ENCODE peak calls at places on chromosomes 6 and 20, in four cellular contexts. One of them, this sample, is unnamed.
A peak's percentile ranks its signal among the peaks of the same experiment; 100 is the strongest.

GRCh38 chr6:89122625-89123024 is 4.8 kb upstream of the SRSF12 start:
- DNase-seq in esophagus squamous epithelium: no peak
- DNase-seq in heart right ventricle: no peak
- DNase-seq in coronary artery: no peak
- DNase-seq in this sample: no peak

GRCh38 chr20:53918949-53919361 is 151.4 kb downstream of the BCAS1 start:
- DNase-seq in esophagus squamous epithelium: no peak
- DNase-seq in heart right ventricle: no peak
- DNase-seq in coronary artery: no peak
- DNase-seq in this sample: no peak

GRCh38 chr6:44682987-44683779 is 295.7 kb downstream of the CDC5L start:
- DNase-seq in esophagus squamous epithelium: no peak
- DNase-seq in heart right ventricle: no peak
- DNase-seq in coronary artery: peak; percentile 40
- DNase-seq in this sample: no peak

GRCh38 chr6:121302882-121303281 is 31.4 kb downstream of the TBC1D32 start:
- DNase-seq in esophagus squamous epithelium: no peak
- DNase-seq in heart right ventricle: no peak
- DNase-seq in coronary artery: no peak
- DNase-seq in this sample: no peak

GRCh38 chr6:14857501-14857900 is 388.4 kb upstream of the JARID2 start:
- DNase-seq in esophagus squamous epithelium: no peak
- DNase-seq in heart right ventricle: peak; percentile 12
- DNase-seq in coronary artery: no peak
- DNase-seq in this sample: no peak

GRCh38 chr6:41560440-41561192 is 14.4 kb downstream of the FOXP4 start:
- DNase-seq in esophagus squamous epithelium: peak; percentile 40
- DNase-seq in heart right ventricle: peak; percentile 75
- DNase-seq in coronary artery: no peak
- DNase-seq in this sample: no peak

GRCh38 chr6:20757761-20758160 is 223.5 kb downstream of the CDKAL1 start:
- DNase-seq in esophagus squamous epithelium: no peak
- DNase-seq in heart right ventricle: no peak
- DNase-seq in coronary artery: no peak
- DNase-seq in this sample: no peak

GRCh38 chr20:38210741-38211140 is 45.7 kb upstream of the TGM2 start:
- DNase-seq in esophagus squamous epithelium: no peak
- DNase-seq in heart right ventricle: no peak
- DNase-seq in coronary artery: peak; percentile 71
- DNase-seq in this sample: no peak

GRCh38 chr6:3353939-3354338 is 95.2 kb downstream of the PSMG4 start:
- DNase-seq in esophagus squamous epithelium: no peak
- DNase-seq in heart right ventricle: no peak
- DNase-seq in coronary artery: no peak
- DNase-seq in this sample: no peak

GRCh38 chr6:11636121-11636520 is 98.6 kb downstream of the TMEM170B start:
- DNase-seq in esophagus squamous epithelium: no peak
- DNase-seq in heart right ventricle: no peak
- DNase-seq in coronary artery: no peak
- DNase-seq in this sample: no peak

GRCh38 chr20:24987244-24987643 is 5.3 kb downstream of the APMAP start:
- DNase-seq in esophagus squamous epithelium: no peak
- DNase-seq in heart right ventricle: no peak
- DNase-seq in coronary artery: peak; percentile 3
- DNase-seq in this sample: no peak

GRCh38 chr20:4661191-4661590 is 60.5 kb upstream of the PRND start:
- DNase-seq in esophagus squamous epithelium: no peak
- DNase-seq in heart right ventricle: no peak
- DNase-seq in coronary artery: no peak
- DNase-seq in this sample: no peak

GRCh38 chr20:25987073-25987927 is 290.6 kb upstream of the ZNF337 start:
- DNase-seq in esophagus squamous epithelium: no peak
- DNase-seq in heart right ventricle: peak; percentile 60
- DNase-seq in coronary artery: no peak
- DNase-seq in this sample: no peak

GRCh38 chr6:20186981-20187380 is 25.3 kb downstream of the MBOAT1 start:
- DNase-seq in esophagus squamous epithelium: no peak
- DNase-seq in heart right ventricle: no peak
- DNase-seq in coronary artery: no peak
- DNase-seq in this sample: no peak

GRCh38 chr6:83442752-83443151 is 11.9 kb upstream of the ME1 start:
- DNase-seq in esophagus squamous epithelium: no peak
- DNase-seq in heart right ventricle: no peak
- DNase-seq in coronary artery: no peak
- DNase-seq in this sample: no peak

GRCh38 chr6:82555801-82556200 is 192.2 kb downstream of the TPBG start:
- DNase-seq in esophagus squamous epithelium: no peak
- DNase-seq in heart right ventricle: no peak
- DNase-seq in coronary artery: no peak
- DNase-seq in this sample: no peak

GRCh38 chr6:47680724-47681123 is 17.7 kb upstream of the ADGRF4 start:
- DNase-seq in esophagus squamous epithelium: no peak
- DNase-seq in heart right ventricle: no peak
- DNase-seq in coronary artery: no peak
- DNase-seq in this sample: no peak
- H3K27ac ChIP-seq in esophagus squamous epithelium: no peak overlapping the region
- H3K27ac ChIP-seq in heart right ventricle: no peak overlapping the region
- H3K27ac ChIP-seq in coronary artery: no peak overlapping the region
- H3K27ac ChIP-seq in this sample: no peak overlapping the region

DNA sequence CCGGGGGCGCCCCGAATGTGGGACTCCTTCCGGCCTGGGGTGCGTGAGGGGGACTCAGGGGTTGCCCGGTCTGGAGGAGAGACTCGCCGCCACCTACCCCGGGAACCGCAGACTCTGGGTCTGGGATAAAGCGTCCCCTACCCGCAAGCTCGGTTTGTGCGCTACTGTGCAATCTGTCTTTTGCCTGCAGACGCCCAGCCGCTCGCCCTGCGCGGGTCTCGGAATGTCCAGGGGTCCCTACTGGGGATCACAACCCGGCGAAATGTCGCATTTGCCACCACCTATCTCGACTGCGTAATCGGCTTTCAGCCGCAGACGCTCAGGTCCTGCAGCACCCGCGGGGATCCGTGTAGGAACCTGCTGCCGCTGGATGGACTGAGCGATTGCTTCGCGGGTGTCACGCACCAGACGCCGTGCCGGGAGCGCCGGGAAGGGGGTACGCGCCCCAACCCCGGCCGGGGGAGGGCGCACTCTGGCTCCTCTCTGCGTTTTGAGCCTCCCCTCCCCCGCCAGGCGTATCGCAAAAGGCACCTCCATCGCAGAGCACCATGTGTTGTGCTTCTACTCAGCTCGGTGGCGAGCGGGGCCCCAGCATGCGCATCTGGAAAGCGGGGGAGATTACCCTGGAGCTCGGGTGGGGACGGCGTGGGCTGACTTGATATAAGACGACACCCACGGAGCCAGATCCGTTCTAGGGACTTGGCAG is 824 bp upstream of the PTPRA start:
- DNase-seq in esophagus squamous epithelium: no peak
- DNase-seq in heart right ventricle: peak; percentile 63
- DNase-seq in coronary artery: no peak
- DNase-seq in this sample: peak; percentile 81
- H3K27ac ChIP-seq in esophagus squamous epithelium: peak overlapping the region; percentile 88
- H3K27ac ChIP-seq in heart right ventricle: no peak overlapping the region
- H3K27ac ChIP-seq in coronary artery: peak overlapping the region; percentile 53
- H3K27ac ChIP-seq in this sample: peak overlapping the region; percentile 87

GRCh38 chr6:116370328-116370716 is 425 bp upstream of the DSE start:
- DNase-seq in esophagus squamous epithelium: no peak
- DNase-seq in heart right ventricle: no peak
- DNase-seq in coronary artery: no peak
- DNase-seq in this sample: no peak

GRCh38 chr6:116373300-116373699 is 2.6 kb downstream of the DSE start:
- DNase-seq in esophagus squamous epithelium: no peak
- DNase-seq in heart right ventricle: no peak
- DNase-seq in coronary artery: no peak
- DNase-seq in this sample: no peak

GRCh38 chr6:116369540-116370327 is 1.0 kb upstream of the DSE start:
- DNase-seq in esophagus squamous epithelium: no peak
- DNase-seq in heart right ventricle: no peak
- DNase-seq in coronary artery: no peak
- DNase-seq in this sample: no peak

GRCh38 chr6:116371384-116372209 is 850 bp downstream of the DSE start:
- DNase-seq in esophagus squamous epithelium: peak; percentile 15
- DNase-seq in heart right ventricle: peak; percentile 59
- DNase-seq in coronary artery: peak; percentile 90
- DNase-seq in this sample: peak; percentile 53

DNA sequence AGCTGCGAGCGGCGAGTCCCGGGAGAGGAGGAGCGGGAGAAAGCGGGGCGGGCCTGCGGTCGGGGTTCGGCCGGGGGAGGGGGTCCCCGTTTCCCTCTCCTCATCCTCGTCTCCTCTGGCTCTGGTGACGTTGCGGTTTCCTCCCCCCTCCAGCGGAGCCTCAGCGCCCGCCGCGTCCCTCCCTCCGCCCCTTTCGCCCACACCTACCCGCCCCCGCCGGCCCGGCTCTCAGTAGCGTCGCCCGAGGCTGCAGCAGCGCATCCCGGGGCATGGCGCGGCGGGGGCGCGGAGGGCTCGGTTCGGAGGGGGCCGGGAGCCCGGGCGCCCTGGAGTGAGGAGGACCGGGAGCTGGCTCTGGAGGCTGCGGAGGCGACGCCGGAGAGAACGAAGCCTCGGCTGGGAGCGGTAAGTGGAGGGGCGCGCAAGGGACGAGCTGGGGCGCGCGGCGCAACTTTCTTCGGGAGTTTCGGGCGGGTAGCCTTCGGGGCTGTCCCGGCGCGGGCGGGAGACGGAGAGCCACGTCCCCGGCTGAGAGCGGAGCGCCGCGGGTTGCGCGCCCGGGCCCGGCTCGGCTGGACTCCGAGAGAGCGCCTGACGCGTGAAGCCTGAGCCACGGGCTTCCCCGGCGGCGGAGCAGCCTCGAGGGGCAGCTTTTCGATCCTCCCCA is at the start of gene DSE:
- DNase-seq in esophagus squamous epithelium: no peak
- DNase-seq in heart right ventricle: peak; percentile 85
- DNase-seq in coronary artery: peak; percentile 87
- DNase-seq in this sample: peak; percentile 59
- H3K27ac ChIP-seq in esophagus squamous epithelium: peak within 1 kb of the TSS; percentile 99
- H3K27ac ChIP-seq in heart right ventricle: peak within 1 kb of the TSS; percentile 63
- H3K27ac ChIP-seq in coronary artery: peak within 1 kb of the TSS; percentile 93
- H3K27ac ChIP-seq in this sample: peak within 1 kb of the TSS; percentile 86

GRCh38 chr6:160394654-160395035 is 46.5 kb downstream of the SLC22A3 start:
- DNase-seq in esophagus squamous epithelium: no peak
- DNase-seq in heart right ventricle: no peak
- DNase-seq in coronary artery: no peak
- DNase-seq in this sample: no peak

GRCh38 chr6:160393966-160394653 is 45.9 kb downstream of the SLC22A3 start:
- DNase-seq in esophagus squamous epithelium: no peak
- DNase-seq in heart right ventricle: no peak
- DNase-seq in coronary artery: no peak
- DNase-seq in this sample: no peak

GRCh38 chr6:160395187-160395586 is 47.0 kb downstream of the SLC22A3 start:
- DNase-seq in esophagus squamous epithelium: no peak
- DNase-seq in heart right ventricle: no peak
- DNase-seq in coronary artery: no peak
- DNase-seq in this sample: no peak

GRCh38 chr6:160400426-160400825 is 52.2 kb downstream of the SLC22A3 start:
- DNase-seq in esophagus squamous epithelium: no peak
- DNase-seq in heart right ventricle: no peak
- DNase-seq in coronary artery: no peak
- DNase-seq in this sample: no peak

GRCh38 chr6:160398674-160399271 is 50.6 kb downstream of the SLC22A3 start:
- DNase-seq in esophagus squamous epithelium: no peak
- DNase-seq in heart right ventricle: no peak
- DNase-seq in coronary artery: no peak
- DNase-seq in this sample: no peak
- H3K27ac ChIP-seq in esophagus squamous epithelium: no peak overlapping the region
- H3K27ac ChIP-seq in heart right ventricle: no peak overlapping the region
- H3K27ac ChIP-seq in coronary artery: peak overlapping the region; percentile 92
- H3K27ac ChIP-seq in this sample: no peak overlapping the region

DNA sequence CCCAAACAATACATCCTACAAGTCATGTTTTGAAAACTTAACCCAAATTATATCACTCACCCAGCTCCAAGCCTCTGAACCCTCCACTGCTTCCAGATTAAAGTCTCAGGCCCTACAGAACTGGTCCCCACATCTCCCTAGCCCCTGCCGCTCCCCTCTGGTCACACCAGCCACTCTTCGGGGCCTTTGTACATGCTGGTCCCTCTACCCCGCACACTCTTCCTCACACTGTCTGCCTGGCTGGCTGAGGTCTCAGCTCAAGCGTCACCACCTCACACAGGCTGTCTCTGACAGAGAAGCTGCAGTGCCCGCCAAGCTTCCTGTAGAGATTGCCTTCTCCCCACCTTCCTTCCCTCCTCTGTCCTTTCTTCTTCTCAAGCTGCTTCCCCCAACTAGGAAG is 192.4 kb downstream of the PREX1 start:
- DNase-seq in esophagus squamous epithelium: no peak
- DNase-seq in heart right ventricle: no peak
- DNase-seq in coronary artery: no peak
- DNase-seq in this sample: no peak
- H3K27ac ChIP-seq in esophagus squamous epithelium: no peak overlapping the region
- H3K27ac ChIP-seq in heart right ventricle: no peak overlapping the region
- H3K27ac ChIP-seq in coronary artery: no peak overlapping the region
- H3K27ac ChIP-seq in this sample: peak overlapping the region; percentile 27

GRCh38 chr6:53142810-53143209 is 5.8 kb downstream of the GCM1 start:
- DNase-seq in esophagus squamous epithelium: no peak
- DNase-seq in heart right ventricle: no peak
- DNase-seq in coronary artery: no peak
- DNase-seq in this sample: no peak

GRCh38 chr6:53144802-53145201 is 3.8 kb downstream of the GCM1 start:
- DNase-seq in esophagus squamous epithelium: no peak
- DNase-seq in heart right ventricle: no peak
- DNase-seq in coronary artery: no peak
- DNase-seq in this sample: no peak

GRCh38 chr6:53136000-53136609 is 12.5 kb downstream of the GCM1 start:
- DNase-seq in esophagus squamous epithelium: no peak
- DNase-seq in heart right ventricle: no peak
- DNase-seq in coronary artery: no peak
- DNase-seq in this sample: no peak

GRCh38 chr6:53143710-53144109 is 4.9 kb downstream of the GCM1 start:
- DNase-seq in esophagus squamous epithelium: no peak
- DNase-seq in heart right ventricle: no peak
- DNase-seq in coronary artery: no peak
- DNase-seq in this sample: no peak

DNA sequence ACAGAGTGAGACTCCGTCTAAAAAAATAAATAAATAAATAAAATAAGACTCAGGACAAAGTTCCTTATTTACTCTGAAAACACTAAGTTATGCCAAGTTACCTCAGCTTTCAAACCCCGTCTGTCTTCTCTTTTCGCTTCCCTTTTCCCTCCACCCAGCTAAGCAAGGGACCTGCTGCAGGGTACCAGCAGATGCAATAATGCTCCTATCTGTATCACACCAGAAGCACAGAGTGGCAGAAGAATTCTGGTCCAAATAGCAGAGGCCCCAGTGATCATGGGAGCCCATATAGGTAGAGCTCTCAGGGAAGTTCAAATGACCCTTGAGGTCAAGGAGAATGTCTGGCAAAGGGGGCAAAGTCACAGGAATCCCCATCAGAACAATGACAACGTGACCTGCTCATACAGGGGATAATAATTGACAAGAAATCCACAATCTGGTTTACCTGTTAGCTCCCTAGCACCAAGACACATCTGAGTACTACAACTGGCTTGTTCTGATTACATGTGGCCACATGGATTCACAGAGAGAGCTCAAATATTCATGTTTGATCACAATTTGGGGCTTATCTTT is 8.7 kb downstream of the GCM1 start:
- DNase-seq in esophagus squamous epithelium: no peak
- DNase-seq in heart right ventricle: no peak
- DNase-seq in coronary artery: no peak
- DNase-seq in this sample: no peak
- H3K27ac ChIP-seq in esophagus squamous epithelium: no peak overlapping the region
- H3K27ac ChIP-seq in heart right ventricle: no peak overlapping the region
- H3K27ac ChIP-seq in coronary artery: no peak overlapping the region
- H3K27ac ChIP-seq in this sample: no peak overlapping the region

This sample was measured in caudate nucleus.